ENCODE peak calls at places on chromosomes 11 and 22, in six cellular contexts. A, Q, O, Z, W and J are unnamed samples.

GRCh38 chr11:130531061-130531460 is 82.6 kb downstream of the ADAMTS15 start:
- DNase-seq in Z (no peak), W (no peak), A (no peak), Q (no peak), O (no peak), J (no peak)

GRCh38 chr11:79594839-79595238 is 154.0 kb upstream of the TENM4 start:
- DNase-seq in W (no peak), O (no peak), Z (no peak), A (no peak), Q (no peak), J (no peak)

GRCh38 chr11:114447892-114448291 is 8.6 kb downstream of the REXO2 start:
- DNase-seq in Z (no peak), A (no peak), W (no peak), O (no peak), Q (no peak), J (no peak)

GRCh38 chr11:6609502-6610015 is 2.5 kb downstream of the TAF10 start:
- DNase-seq in Z (no peak), Q (no peak), A (no peak), W (no peak), O (no peak), J (no peak)

GRCh38 chr22:23815781-23816551 is 22.8 kb downstream of the DERL3 start:
- DNase-seq in W (no peak), O (no peak), Z (no peak), A (no peak), Q (no peak), J (no peak)

GRCh38 chr11:44634401-44635281 is 69.2 kb downstream of the CD82 start:
- DNase-seq in W (no peak), Q (peak), A (peak), Z (peak), O (peak), J (no peak)

GRCh38 chr22:49966716-49967332 is 6.3 kb downstream of the PIM3 start:
- DNase-seq in W (peak), Z (no peak), A (peak), O (peak), Q (peak), J (no peak)

GRCh38 chr11:89736566-89736965 is 26.5 kb downstream of the TRIM77 start:
- DNase-seq in Q (no peak), W (no peak), Z (no peak), A (no peak), O (no peak), J (no peak)

GRCh38 chr11:85813721-85814120 is 2.8 kb upstream of the SYTL2 start:
- DNase-seq in A (no peak), Z (no peak), Q (no peak), O (no peak), W (peak), J (no peak)

GRCh38 chr22:38490915-38491314 is 15.2 kb downstream of the DDX17 start:
- DNase-seq in W (peak), O (no peak), Z (no peak), A (no peak), Q (no peak), J (no peak)

GRCh38 chr11:69209936-69210659 is 54.4 kb downstream of the SMIM38 start:
- DNase-seq in W (peak), Z (no peak), O (peak), A (peak), Q (no peak), J (peak)

GRCh38 chr11:125091247-125091876 is 20.1 kb downstream of the TMEM218 start:
- DNase-seq in A (peak), W (peak), Q (no peak), Z (peak), O (peak), J (no peak)

GRCh38 chr22:21850660-21851059 is 16.8 kb downstream of the MAPK1 start:
- DNase-seq in O (no peak), W (no peak), A (no peak), Z (no peak), Q (no peak), J (no peak)

GRCh38 chr11:82796970-82797594 is 63.4 kb upstream of the FAM181B start:
- DNase-seq in A (no peak), O (no peak), Z (no peak), Q (no peak), W (no peak), J (no peak)

GRCh38 chr11:74462009-74462408 is 5.3 kb downstream of the KCNE3 start:
- DNase-seq in A (peak), W (peak), O (peak), Z (peak), Q (no peak), J (no peak)

GRCh38 chr11:18669629-18670162 is 28.9 kb upstream of the TMEM86A start:
- DNase-seq in Z (peak), W (no peak), Q (no peak), O (no peak), A (no peak), J (no peak)

GRCh38 chr11:7851391-7851790 is 54.6 kb upstream of the OR5P2 start:
- DNase-seq in Z (peak), O (no peak), A (no peak), W (peak), Q (no peak), J (no peak)

GRCh38 chr22:48947636-48948035 is 880.0 kb downstream of the BRD1 start:
- DNase-seq in A (no peak), O (no peak), Q (no peak), W (no peak), Z (no peak), J (no peak)

GRCh38 chr11:84886344-84886743 is 740.8 kb downstream of the DLG2 start:
- DNase-seq in O (no peak), W (no peak), A (no peak), Q (no peak), Z (no peak), J (no peak)

GRCh38 chr11:57348636-57349323 is 10.6 kb downstream of the P2RX3 start:
- DNase-seq in W (no peak), A (no peak), O (no peak), Q (no peak), Z (no peak), J (no peak)

GRCh38 chr22:44403166-44403565 is 90.4 kb upstream of the SHISAL1 start:
- DNase-seq in O (no peak), A (no peak), W (no peak), Z (no peak), Q (no peak), J (no peak)

GRCh38 chr22:29478326-29479276 is 1.4 kb upstream of the NEFH start:
- DNase-seq in A (peak), Z (peak), Q (peak), W (no peak), O (peak), J (no peak)

GRCh38 chr11:82759649-82760048 is 26.0 kb upstream of the FAM181B start:
- DNase-seq in O (no peak), Z (no peak), A (no peak), W (no peak), Q (no peak), J (no peak)

GRCh38 chr11:27018902-27019544 is 21.6 kb upstream of the BBOX1 start:
- DNase-seq in A (no peak), Q (no peak), O (no peak), W (no peak), Z (no peak), J (no peak)

GRCh38 chr22:19576460-19577421 is 52.5 kb upstream of the CLDN5 start:
- DNase-seq in A (no peak), Z (peak), Q (no peak), O (peak), W (no peak), J (no peak)

GRCh38 chr11:62694455-62695167 is 5.3 kb upstream of the LRRN4CL start:
- DNase-seq in W (peak), Z (peak), A (peak), Q (peak), O (peak), J (no peak)

GRCh38 chr11:61173456-61173855 is 12.2 kb upstream of the VPS37C start:
- DNase-seq in A (no peak), Q (no peak), O (peak), W (peak), Z (no peak), J (no peak)

GRCh38 chr11:120835601-120836228 is 188.2 kb upstream of the TBCEL start:
- DNase-seq in Q (no peak), Z (no peak), W (peak), O (no peak), A (no peak), J (peak)

GRCh38 chr11:114132427-114132826 is 72.9 kb downstream of the ZBTB16 start:
- DNase-seq in A (no peak), Q (no peak), Z (no peak), O (no peak), W (no peak), J (no peak)

GRCh38 chr22:23110922-23111527 is 30.8 kb downstream of the RSPH14 start:
- DNase-seq in A (no peak), Q (no peak), W (no peak), O (peak), Z (no peak), J (no peak)

GRCh38 chr22:36546932-36547331 is 18.0 kb upstream of the EIF3D start:
- DNase-seq in W (peak), O (no peak), A (no peak), Z (no peak), Q (no peak), J (no peak)
- TF ChIP-seq CREB1 in W (no peak), O (no peak), A (no peak), Z (no peak), Q (no peak), J (no peak)

GRCh38 chr11:88208742-88209141 is 33.5 kb upstream of the RAB38 start:
- DNase-seq in Z (no peak), W (no peak), A (no peak), O (no peak), Q (no peak), J (no peak)

GRCh38 chr11:88202498-88202897 is 27.3 kb upstream of the RAB38 start:
- DNase-seq in O (no peak), W (no peak), A (no peak), Q (no peak), Z (no peak), J (no peak)

GRCh38 chr11:88204353-88204752 is 29.1 kb upstream of the RAB38 start:
- DNase-seq in O (no peak), A (no peak), Q (no peak), Z (no peak), W (no peak), J (no peak)

DNA sequence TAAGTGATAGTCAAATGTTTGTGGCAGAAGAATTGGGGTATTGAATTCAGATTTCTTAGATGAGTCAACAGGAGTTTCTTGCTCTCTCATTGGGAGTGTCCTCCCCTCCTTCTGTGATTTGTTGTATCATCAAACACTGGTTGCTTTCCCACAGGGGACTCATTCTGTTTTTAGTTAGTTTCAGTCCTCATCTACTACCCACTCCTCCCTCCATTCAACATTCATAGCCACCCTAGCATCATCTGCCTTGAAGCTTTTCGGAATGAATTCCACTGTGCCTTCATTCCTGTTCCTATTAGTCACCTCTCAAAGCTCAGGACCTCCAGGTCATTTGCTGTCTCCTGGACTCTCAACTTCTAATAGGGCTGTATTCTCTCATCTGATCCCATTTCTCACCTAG is 31.5 kb upstream of the RAB38 start:
- DNase-seq in O (no peak), Q (no peak), Z (no peak), A (no peak), W (no peak), J (no peak)
- TF ChIP-seq CREB1 in O (no peak), Q (no peak), Z (no peak), A (no peak), W (no peak), J (no peak)

GRCh38 chr11:115984228-115984627 is 480.0 kb upstream of the CADM1 start:
- DNase-seq in Q (no peak), Z (no peak), O (no peak), W (no peak), A (no peak), J (no peak)
- TF ChIP-seq CREB1 in Q (no peak), Z (no peak), O (no peak), W (no peak), A (no peak), J (no peak)

DNA sequence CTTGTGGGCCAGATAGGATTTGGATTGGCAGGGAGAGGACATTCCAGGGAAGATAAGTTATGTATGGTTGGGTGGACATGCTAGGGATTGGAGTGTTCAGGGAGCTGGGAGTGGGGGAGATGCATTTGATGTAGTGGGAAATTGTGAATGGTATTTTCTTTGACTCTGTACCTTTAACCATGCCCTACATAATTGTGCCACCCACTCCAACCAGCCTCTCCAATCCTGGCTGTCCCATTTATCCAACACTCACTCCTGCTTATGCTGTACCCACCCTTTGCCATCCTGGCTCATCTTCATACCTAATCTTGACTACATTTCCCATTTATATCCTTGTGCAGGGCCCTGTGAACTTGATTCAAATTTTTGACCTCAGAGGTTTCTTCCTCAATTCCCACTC is 172.6 kb downstream of the RRAS2 start:
- DNase-seq in Z (no peak), W (no peak), O (no peak), A (no peak), Q (no peak), J (no peak)
- TF ChIP-seq CREB1 in Z (no peak), W (no peak), O (no peak), A (no peak), Q (no peak), J (no peak)

GRCh38 chr11:72783144-72783910 is 10.5 kb downstream of the STARD10 start:
- DNase-seq in Q (no peak), W (no peak), O (no peak), Z (no peak), A (no peak), J (no peak)

GRCh38 chr11:72780291-72781062 is 13.4 kb downstream of the STARD10 start:
- DNase-seq in A (no peak), Q (no peak), Z (no peak), W (no peak), O (no peak), J (no peak)

GRCh38 chr11:72781063-72781312 is 12.9 kb downstream of the STARD10 start:
- DNase-seq in O (no peak), A (no peak), Q (peak), W (no peak), Z (peak), J (no peak)

GRCh38 chr11:72781313-72782080 is 12.3 kb downstream of the STARD10 start:
- DNase-seq in W (no peak), Q (peak), O (peak), A (peak), Z (peak), J (no peak)

GRCh38 chr11:72782081-72782920 is 11.5 kb downstream of the STARD10 start:
- DNase-seq in Q (peak), W (peak), A (peak), Z (peak), O (no peak), J (no peak)
- TF ChIP-seq CREB1 in Q (no peak), W (no peak), A (no peak), Z (no peak), O (no peak), J (no peak)

DNA sequence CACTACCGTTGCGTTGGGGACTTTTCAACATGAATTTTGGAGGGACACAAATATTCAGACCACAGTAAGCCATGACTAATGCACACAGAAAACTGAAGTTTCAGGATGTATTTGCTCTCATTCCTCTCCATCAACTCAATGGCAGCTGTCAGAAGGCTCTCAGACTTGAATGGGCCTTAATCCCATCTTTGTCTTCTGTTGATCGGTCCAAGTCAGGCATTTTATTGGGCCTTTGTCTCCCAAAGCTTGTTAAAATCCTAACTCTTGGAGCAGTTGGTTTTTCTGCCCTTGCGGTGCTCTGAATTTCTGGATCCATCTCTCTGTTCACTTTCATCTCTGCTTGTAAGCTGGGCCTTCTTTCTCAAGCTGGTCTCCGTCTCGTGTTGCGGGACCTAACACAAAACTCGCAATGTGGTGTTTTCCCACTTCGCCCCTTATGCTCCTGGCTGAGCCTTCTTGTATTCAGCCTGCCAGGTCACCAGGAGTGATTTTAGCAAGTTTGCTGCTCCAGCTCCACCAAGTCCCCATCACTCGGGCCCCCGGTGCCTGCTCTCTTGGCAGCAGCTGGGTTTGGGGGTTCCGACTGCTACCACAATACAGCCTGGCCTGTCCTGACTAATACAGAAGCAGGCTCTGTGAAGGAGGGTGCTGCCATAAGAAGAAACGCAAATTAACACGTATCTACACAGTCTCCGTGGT is 27.0 kb downstream of the TSPAN32 start:
- DNase-seq in A (no peak), O (no peak), Q (no peak), Z (no peak), W (no peak), J (no peak)
- TF ChIP-seq CREB1 in A (no peak), O (no peak), Q (no peak), Z (no peak), W (no peak), J (no peak)

GRCh38 chr11:67271212-67271547 is 4.9 kb downstream of the GRK2 start:
- DNase-seq in A (peak), Q (no peak), W (no peak), O (no peak), Z (no peak), J (no peak)

GRCh38 chr11:67270256-67271211 is 4.3 kb downstream of the GRK2 start:
- DNase-seq in O (no peak), A (peak), Z (peak), Q (peak), W (no peak), J (no peak)

GRCh38 chr11:67273260-67273990 is 7.2 kb downstream of the GRK2 start:
- DNase-seq in O (no peak), W (no peak), Q (no peak), Z (no peak), A (peak), J (no peak)

GRCh38 chr11:67272327-67273259 is 6.3 kb downstream of the GRK2 start:
- DNase-seq in A (no peak), Z (no peak), W (no peak), O (no peak), Q (no peak), J (no peak)

DNA sequence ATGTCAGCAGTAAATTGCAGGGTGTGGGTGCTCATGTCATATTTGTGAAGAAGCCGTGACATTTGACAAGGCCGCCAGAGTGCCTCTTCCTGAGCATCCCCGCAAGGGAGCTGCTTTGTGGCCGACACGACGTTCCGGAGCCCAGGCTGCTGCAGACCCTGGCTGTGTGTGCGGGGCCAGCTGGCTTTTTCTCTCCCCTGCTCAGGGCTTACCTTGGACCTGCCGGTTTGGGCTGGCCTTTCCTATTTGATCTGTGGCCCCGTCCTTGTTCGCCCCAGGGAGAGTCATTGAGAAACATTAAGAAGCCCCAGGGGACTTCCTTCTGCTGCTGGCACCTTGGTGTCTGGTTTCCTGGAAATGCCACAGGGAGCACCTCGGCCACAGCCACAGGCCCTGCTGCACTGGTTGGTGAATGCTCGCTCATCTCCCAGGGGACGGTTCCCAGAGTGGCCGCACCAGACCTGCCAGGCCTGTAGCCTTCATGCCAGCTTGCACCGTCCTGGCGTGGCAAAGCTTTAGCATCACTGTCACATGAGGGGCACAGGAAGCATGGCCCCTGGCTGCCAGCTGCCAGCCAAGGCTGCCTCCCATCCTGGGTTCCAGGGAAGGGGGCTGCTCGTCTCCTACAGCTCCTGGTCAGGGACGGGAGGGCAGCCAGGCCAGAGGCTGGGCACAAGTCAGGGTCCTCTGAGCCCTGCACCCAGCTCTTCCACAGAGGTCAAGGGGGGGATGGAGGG is 5.4 kb downstream of the GRK2 start:
- DNase-seq in A (peak), W (no peak), Z (no peak), Q (no peak), O (no peak), J (peak)
- TF ChIP-seq CREB1 in A (no peak), W (no peak), Z (no peak), Q (no peak), O (no peak), J (no peak)

GRCh38 chr11:14029971-14030531 is 67.5 kb downstream of the SPON1 start:
- DNase-seq in W (no peak), O (no peak), A (no peak), Z (no peak), Q (no peak), J (no peak)
- TF ChIP-seq CREB1 in W (no peak), O (no peak), A (no peak), Z (no peak), Q (no peak), J (no peak)

GRCh38 chr11:1835671-1836010 is 851 bp downstream of the SYT8 start:
- DNase-seq in A (no peak), W (no peak), Z (no peak), Q (no peak), O (no peak), J (no peak)

GRCh38 chr11:1832989-1833365 is 1.8 kb upstream of the SYT8 start:
- DNase-seq in O (no peak), A (peak), Z (peak), Q (no peak), W (no peak), J (no peak)

GRCh38 chr11:1836011-1836945 is 1.5 kb downstream of the SYT8 start:
- DNase-seq in O (no peak), A (no peak), W (no peak), Z (no peak), Q (no peak), J (no peak)

GRCh38 chr11:1834132-1834610 is 619 bp upstream of the SYT8 start:
- DNase-seq in W (peak), O (no peak), Q (no peak), A (no peak), Z (no peak), J (no peak)

GRCh38 chr11:1834791-1835670 is at the start of gene SYT8:
- DNase-seq in Q (no peak), Z (no peak), A (no peak), W (no peak), O (no peak), J (no peak)
- TF ChIP-seq CREB1 in Q (no peak), Z (no peak), A (no peak), W (no peak), O (no peak), J (no peak)

DNA sequence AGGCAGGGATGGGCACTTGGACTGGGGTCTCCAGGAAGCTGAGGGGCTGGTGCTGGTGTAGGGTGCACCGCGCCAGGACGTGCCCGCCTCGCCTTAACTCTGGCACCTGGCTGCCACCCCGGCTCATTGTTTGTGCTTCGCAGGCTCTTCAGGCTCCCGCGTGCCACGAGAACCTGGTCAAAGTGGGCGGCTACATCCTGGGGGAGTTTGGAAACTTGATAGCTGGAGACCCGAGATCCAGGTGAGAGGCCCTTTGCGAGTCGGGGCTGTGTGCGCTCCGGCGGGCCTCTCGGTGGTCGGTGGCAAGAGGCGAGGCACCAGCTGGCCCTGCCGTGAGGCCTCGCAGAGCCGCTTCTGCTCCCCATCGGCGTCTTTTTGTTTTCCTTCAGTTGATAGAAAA is 43.4 kb downstream of the MUC6 start:
- DNase-seq in Q (no peak), Z (no peak), W (no peak), A (no peak), O (no peak), J (no peak)
- TF ChIP-seq CREB1 in Q (no peak), Z (no peak), W (no peak), A (no peak), O (no peak), J (no peak)